ENCODE peak calls at places on chromosome 11, in five cellular contexts. W is suprapubic skin, R is cardiac muscle cell, J is tibial artery, Q is PC-3. B is an unnamed sample.

GRCh38 chr11:117842131-117842941 is 17.8 kb upstream of the FXYD2 start:
- DNase-seq in W (peak), R (no peak), J (peak), Q (no peak), B (no peak)

GRCh38 chr11:123211134-123211879 is 16.3 kb upstream of the CLMP start:
- DNase-seq in W (no peak), R (no peak), J (no peak), Q (no peak), B (no peak)

GRCh38 chr11:43021466-43021865 is 290.3 kb upstream of the API5 start:
- DNase-seq in W (no peak), R (no peak), J (no peak), Q (peak), B (no peak)

GRCh38 chr11:66877585-66877984 is 20.7 kb downstream of the LRFN4 start:
- DNase-seq in W (no peak), R (peak), J (no peak), Q (no peak), B (peak)

GRCh38 chr11:94897330-94897768 is 76.0 kb downstream of the CWC15 start:
- DNase-seq in W (no peak), R (peak), J (peak), Q (peak), B (peak)

GRCh38 chr11:112087212-112087611 is 539 bp downstream of the SDHD start:
- DNase-seq in W (no peak), R (peak), J (no peak), Q (peak), B (peak)

GRCh38 chr11:72598466-72598865 is 75.8 kb downstream of the PDE2A start:
- DNase-seq in W (no peak), R (no peak), J (no peak), Q (no peak), B (no peak)

GRCh38 chr11:108167624-108168023 is 46.3 kb downstream of the ACAT1 start:
- DNase-seq in W (no peak), R (no peak), J (no peak), Q (no peak), B (no peak)

GRCh38 chr11:58807358-58807757 is 37.1 kb downstream of the GLYATL2 start:
- DNase-seq in W (no peak), R (no peak), J (no peak), Q (no peak), B (no peak)
- H3K4me3 ChIP-seq in W (no peak), R (no peak), J (no peak), Q (no peak), B (no peak)

DNA sequence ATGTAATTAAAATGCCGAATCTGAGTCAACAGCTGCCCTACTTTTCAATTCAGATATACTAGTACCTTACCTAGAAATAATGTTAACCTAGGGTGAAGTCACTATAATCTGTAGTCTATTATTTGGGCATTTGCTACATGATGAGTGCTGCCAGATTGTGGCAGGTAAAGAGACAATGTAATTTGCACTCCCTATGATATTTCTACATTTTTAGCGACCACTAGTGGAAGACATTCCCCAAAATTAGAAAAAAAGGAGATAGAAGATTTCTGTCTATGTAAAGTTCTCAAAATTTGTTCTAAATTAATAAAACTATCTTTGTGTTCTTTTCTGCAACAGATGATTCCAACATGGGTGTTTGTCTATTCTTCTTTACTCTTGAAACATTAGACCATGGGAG is 14.1 kb downstream of the MS4A1 start:
- DNase-seq in W (no peak), R (no peak), J (no peak), Q (peak), B (no peak)
- TF ChIP-seq CTCF in W (no peak), R (no peak), J (no peak), Q (peak), B (no peak)

GRCh38 chr11:115458877-115459276 is 45.3 kb downstream of the CADM1 start:
- DNase-seq in W (no peak), R (no peak), J (no peak), Q (no peak), B (no peak)
- H3K4me3 ChIP-seq in W (no peak), R (no peak), J (no peak), Q (no peak), B (no peak)

GRCh38 chr11:1389103-1389931 is 417 bp upstream of the BRSK2 start:
- DNase-seq in W (peak), R (peak), J (peak), Q (peak), B (peak)
- TF ChIP-seq CTCF in W (no peak), R (peak), J (no peak), Q (no peak), B (no peak)

GRCh38 chr11:124919836-124920755 is 1.0 kb downstream of the HEPN1 start:
- DNase-seq in W (peak), R (no peak), J (no peak), Q (no peak), B (no peak)
- H3K4me3 ChIP-seq in W (peak), R (no peak), J (no peak), Q (no peak), B (no peak)

DNA sequence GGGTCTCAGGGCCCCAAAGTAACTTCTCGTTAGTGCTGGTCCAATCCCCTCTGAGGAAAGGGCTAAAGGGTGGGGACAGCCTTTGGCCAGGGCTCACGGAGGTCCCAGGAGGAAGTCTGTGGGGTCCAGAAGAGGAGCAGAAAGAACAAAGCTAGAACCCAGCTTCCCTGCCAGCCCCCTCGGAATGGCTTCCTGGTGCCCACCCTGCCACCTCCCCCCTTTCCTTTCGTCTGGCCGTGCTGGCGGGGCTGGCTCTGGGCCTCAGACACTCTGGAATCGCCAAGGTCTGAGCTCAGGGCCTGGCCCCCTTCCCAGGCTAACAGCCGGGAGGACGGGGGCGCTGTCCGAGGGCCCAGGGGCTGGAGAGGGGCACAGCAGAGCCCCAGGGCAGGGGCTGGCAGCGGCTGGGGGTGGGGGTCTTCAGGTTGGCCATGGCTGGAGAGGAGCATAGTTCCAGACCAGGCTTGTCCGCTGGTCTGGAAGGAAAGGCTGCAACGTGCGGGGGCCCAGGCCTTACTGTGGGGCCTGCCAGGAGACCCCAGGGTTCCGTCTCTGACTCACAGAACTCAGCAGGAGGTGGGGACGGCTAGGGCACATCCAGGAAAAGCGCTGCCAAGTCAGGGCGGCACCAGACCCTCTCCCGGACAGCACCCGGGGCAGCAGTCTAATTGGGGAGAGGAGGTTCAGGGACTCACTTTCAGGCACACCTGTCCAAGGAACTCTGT is 788 bp upstream of the LTBP3 start:
- DNase-seq in W (no peak), R (peak), J (peak), Q (no peak), B (no peak)
- TF ChIP-seq CTCF in W (no peak), R (peak), J (no peak), Q (peak), B (no peak)

GRCh38 chr11:3710485-3711259 is 39.5 kb upstream of the CHRNA10 start:
- DNase-seq in W (no peak), R (peak), J (no peak), Q (no peak), B (no peak)
- H3K4me3 ChIP-seq in W (no peak), R (no peak), J (no peak), Q (no peak), B (no peak)